ENCODE peak calls at places on chromosome 17, in five cellular contexts. Z is GM04504; P is stimulated activated naive CD8-positive, alpha-beta T cell treated with anti-CD3 and anti-CD28 coated beads, Interleukin-15, amount 100 ng/mL, for 72 hours; A is ureter; I is GOT3. W is an unnamed sample.
A peak's percentile ranks its signal among the peaks of the same experiment; 100 is the strongest.

GRCh38 chr17:59812139-59812538 is 80.6 kb downstream of the TUBD1 start:
- DNase-seq in Z (no peak), P (no peak), A (no peak), I (no peak), W (no peak)

GRCh38 chr17:36027776-36028175 is 10.0 kb upstream of the CCL23 start:
- DNase-seq in Z (no peak), P (no peak), A (no peak), I (no peak), W (no peak)

GRCh38 chr17:40879026-40879425 is 6.0 kb downstream of the KRT20 start:
- DNase-seq in Z (no peak), P (no peak), A (no peak), I (no peak), W (no peak)

GRCh38 chr17:40106760-40107265 is 6.4 kb upstream of the NR1D1 start:
- DNase-seq in Z (no peak), P (no peak), A (no peak), I (no peak), W (no peak)

GRCh38 chr17:50380369-50381259 is 7.6 kb downstream of the EME1 start:
- DNase-seq in Z (no peak), P (no peak), A (no peak), I (no peak), W (no peak)

GRCh38 chr17:47707056-47707791 is 13.3 kb downstream of the TBKBP1 start:
- DNase-seq in Z (no peak), P (no peak), A (no peak), I (no peak), W (no peak)

GRCh38 chr17:33572615-33573014 is 279.5 kb upstream of the ASIC2 start:
- DNase-seq in Z (no peak), P (no peak), A (no peak), I (no peak), W (no peak)

GRCh38 chr17:34275881-34276280 is 5.9 kb downstream of the CCL7 start:
- DNase-seq in Z (peak; percentile 78), P (no peak), A (no peak), I (no peak), W (no peak)

GRCh38 chr17:52648995-52649394 is 490.5 kb upstream of the CA10 start:
- DNase-seq in Z (no peak), P (no peak), A (no peak), I (no peak), W (no peak)

GRCh38 chr17:11182430-11182829 is 58.6 kb upstream of the SHISA6 start:
- DNase-seq in Z (no peak), P (no peak), A (no peak), I (no peak), W (no peak)

GRCh38 chr17:44908761-44909326 is 6.5 kb downstream of the GFAP start:
- DNase-seq in Z (no peak), P (no peak), A (no peak), I (no peak), W (no peak)